ENCODE peak calls at places on chromosomes 2 and 18, in seven cellular contexts. V, X, I, F, M, L and C are unnamed samples.

GRCh38 chr2:174124171-174124570 is 124.2 kb downstream of the OLA1 start:
- DNase-seq in F (no peak), I (no peak), V (no peak), L (no peak), M (no peak), X (peak), C (no peak)

GRCh38 chr2:8579686-8580085 is 102.2 kb upstream of the ID2 start:
- DNase-seq in V (no peak), F (peak), L (no peak), M (no peak), I (no peak), X (no peak), C (no peak)

GRCh38 chr2:230908094-230908594 is 16.9 kb downstream of the GPR55 start:
- DNase-seq in X (peak), I (no peak), L (no peak), M (no peak), V (no peak), F (no peak), C (no peak)

GRCh38 chr18:45505497-45506206 is 109.6 kb upstream of the SLC14A2 start:
- DNase-seq in F (no peak), M (no peak), L (peak), V (no peak), X (no peak), I (no peak), C (no peak)

GRCh38 chr18:68796936-68797690 is 767 bp upstream of the CCDC102B start:
- DNase-seq in M (no peak), F (no peak), V (peak), X (peak), I (peak), L (peak), C (no peak)

GRCh38 chr2:6973895-6974545 is 56.8 kb downstream of the RNF144A start:
- DNase-seq in L (no peak), I (no peak), V (no peak), F (no peak), X (no peak), M (no peak), C (no peak)

GRCh38 chr2:237514474-237515130 is 27.6 kb downstream of the MLPH start:
- DNase-seq in V (no peak), M (no peak), I (no peak), F (no peak), X (no peak), L (no peak), C (no peak)

GRCh38 chr2:180573951-180574350 is 406.5 kb upstream of the UBE2E3 start:
- DNase-seq in X (peak), M (no peak), V (peak), F (no peak), I (no peak), L (peak), C (no peak)

GRCh38 chr2:148020036-148020357 is 540 bp downstream of the ORC4 start:
- DNase-seq in M (no peak), X (peak), F (no peak), I (peak), V (peak), L (no peak), C (no peak)

GRCh38 chr18:41850781-41851180 is 104.3 kb upstream of the PIK3C3 start:
- DNase-seq in X (no peak), I (no peak), V (no peak), M (no peak), F (no peak), L (no peak), C (no peak)

GRCh38 chr2:195667974-195668373 is 10.9 kb downstream of the SLC39A10 start:
- DNase-seq in V (no peak), M (no peak), L (no peak), X (no peak), F (no peak), I (no peak), C (no peak)

GRCh38 chr2:152376968-152377367 is 42.0 kb downstream of the FMNL2 start:
- DNase-seq in M (no peak), I (no peak), V (no peak), X (no peak), F (no peak), L (no peak), C (no peak)

GRCh38 chr18:77086034-77086433 is 46.5 kb downstream of the MBP start:
- DNase-seq in V (peak), F (no peak), M (no peak), I (no peak), X (peak), L (peak), C (no peak)

GRCh38 chr18:49690307-49690706 is 123.0 kb downstream of the ACAA2 start:
- DNase-seq in I (no peak), V (peak), X (peak), M (no peak), F (no peak), L (peak), C (no peak)

GRCh38 chr2:96114546-96114902 is 1.8 kb downstream of the ADRA2B start:
- DNase-seq in X (no peak), L (no peak), I (no peak), F (no peak), V (no peak), M (no peak), C (no peak)

GRCh38 chr2:145096582-145096981 is 576.7 kb upstream of the ZEB2 start:
- DNase-seq in X (peak), M (no peak), V (peak), F (no peak), I (no peak), L (peak), C (no peak)

GRCh38 chr2:232979871-232980461 is 33.1 kb downstream of the NGEF start:
- DNase-seq in F (no peak), I (no peak), V (peak), M (no peak), X (peak), L (peak), C (no peak)

GRCh38 chr18:22363867-22364463 is 53.8 kb downstream of the CTAGE1 start:
- DNase-seq in F (no peak), I (no peak), M (no peak), L (peak), V (peak), X (peak), C (no peak)

GRCh38 chr2:118856978-118857676 is 9.7 kb upstream of the EN1 start:
- DNase-seq in I (no peak), X (no peak), L (no peak), M (no peak), V (no peak), F (no peak), C (no peak)

GRCh38 chr2:100889286-100889685 is 69.3 kb downstream of the NPAS2 start:
- DNase-seq in X (no peak), L (no peak), F (no peak), I (no peak), V (no peak), M (no peak), C (no peak)

GRCh38 chr18:50274044-50274442 is 7.3 kb downstream of the MBD1 start:
- DNase-seq in I (no peak), X (no peak), L (no peak), F (no peak), M (no peak), V (no peak), C (no peak)

GRCh38 chr2:239507576-239508258 is 106.9 kb upstream of the HDAC4 start:
- DNase-seq in M (no peak), X (no peak), V (no peak), L (no peak), F (no peak), I (no peak), C (no peak)

GRCh38 chr2:112666764-112667122 is 21.0 kb downstream of the SLC20A1 start:
- DNase-seq in X (no peak), F (no peak), V (no peak), L (no peak), M (no peak), I (no peak), C (no peak)

GRCh38 chr2:160228141-160228963 is 28.3 kb upstream of the ITGB6 start:
- DNase-seq in M (no peak), X (peak), I (no peak), L (peak), F (no peak), V (peak), C (no peak)

GRCh38 chr18:79528846-79529245 is 133.1 kb downstream of the NFATC1 start:
- DNase-seq in V (peak), F (peak), L (peak), I (peak), M (peak), X (peak), C (no peak)

GRCh38 chr2:225104971-225105370 is 62.7 kb upstream of the DOCK10 start:
- DNase-seq in F (no peak), X (no peak), I (peak), V (peak), L (peak), M (no peak), C (no peak)

GRCh38 chr18:12377556-12378553 is 828 bp upstream of the AFG3L2 start:
- DNase-seq in F (no peak), L (no peak), I (no peak), X (no peak), M (no peak), V (no peak), C (no peak)